ENCODE peak calls at places on chromosomes 13 and 19, in seven cellular contexts. One of them, this sample, is unnamed.

GRCh38 chr19:56111601-56112312 is 9.3 kb downstream of the ZNF787 start:
- DNase-seq in left ventricle myocardium inferior: peak; percentile 53
- DNase-seq in naive thymus-derived CD4-positive, alpha-beta T cell: no peak
- DNase-seq in effector memory CD4-positive, alpha-beta T cell: no peak
- DNase-seq in adrenal gland: peak; percentile 73
- DNase-seq in H9: no peak
- DNase-seq in thoracic aorta: no peak
- DNase-seq in this sample: no peak

GRCh38 chr19:7349961-7350711 is 1.4 kb downstream of the ARHGEF18 start:
- DNase-seq in effector memory CD4-positive, alpha-beta T cell: peak; percentile 39
- DNase-seq in naive thymus-derived CD4-positive, alpha-beta T cell: peak; percentile 31
- DNase-seq in adrenal gland: peak; percentile 10
- DNase-seq in H9: no peak
- DNase-seq in thoracic aorta: no peak
- DNase-seq in left ventricle myocardium inferior: no peak
- DNase-seq in this sample: peak; percentile 91

GRCh38 chr19:4600893-4601292 is 38.4 kb upstream of the TNFAIP8L1 start:
- DNase-seq in adrenal gland: no peak
- DNase-seq in thoracic aorta: no peak
- DNase-seq in effector memory CD4-positive, alpha-beta T cell: no peak
- DNase-seq in H9: no peak
- DNase-seq in left ventricle myocardium inferior: no peak
- DNase-seq in naive thymus-derived CD4-positive, alpha-beta T cell: no peak
- DNase-seq in this sample: no peak

GRCh38 chr19:47272448-47273312 is 2.0 kb upstream of the INAFM1 start:
- DNase-seq in thoracic aorta: peak; percentile 33
- DNase-seq in effector memory CD4-positive, alpha-beta T cell: no peak
- DNase-seq in H9: no peak
- DNase-seq in left ventricle myocardium inferior: peak; percentile 52
- DNase-seq in naive thymus-derived CD4-positive, alpha-beta T cell: no peak
- DNase-seq in adrenal gland: peak; percentile 83
- DNase-seq in this sample: no peak

GRCh38 chr19:7013678-7014077 is 7.6 kb downstream of the MBD3L2B start:
- DNase-seq in effector memory CD4-positive, alpha-beta T cell: no peak
- DNase-seq in left ventricle myocardium inferior: no peak
- DNase-seq in thoracic aorta: no peak
- DNase-seq in naive thymus-derived CD4-positive, alpha-beta T cell: no peak
- DNase-seq in adrenal gland: no peak
- DNase-seq in H9: no peak
- DNase-seq in this sample: no peak

GRCh38 chr19:31745731-31746130 is 396.5 kb upstream of the TSHZ3 start:
- DNase-seq in thoracic aorta: no peak
- DNase-seq in H9: no peak
- DNase-seq in adrenal gland: no peak
- DNase-seq in effector memory CD4-positive, alpha-beta T cell: no peak
- DNase-seq in left ventricle myocardium inferior: no peak
- DNase-seq in naive thymus-derived CD4-positive, alpha-beta T cell: no peak
- DNase-seq in this sample: no peak

GRCh38 chr19:7605490-7606222 is 10.0 kb downstream of the CAMSAP3 start:
- DNase-seq in effector memory CD4-positive, alpha-beta T cell: no peak
- DNase-seq in adrenal gland: no peak
- DNase-seq in left ventricle myocardium inferior: no peak
- DNase-seq in thoracic aorta: no peak
- DNase-seq in H9: peak; percentile 84
- DNase-seq in naive thymus-derived CD4-positive, alpha-beta T cell: no peak
- DNase-seq in this sample: peak; percentile 46

GRCh38 chr13:93305886-93306285 is 79.3 kb downstream of the GPC6 start:
- DNase-seq in thoracic aorta: no peak
- DNase-seq in naive thymus-derived CD4-positive, alpha-beta T cell: no peak
- DNase-seq in H9: no peak
- DNase-seq in left ventricle myocardium inferior: no peak
- DNase-seq in effector memory CD4-positive, alpha-beta T cell: no peak
- DNase-seq in adrenal gland: no peak
- DNase-seq in this sample: no peak

GRCh38 chr13:22837980-22838615 is 342.7 kb upstream of the SGCG start:
- DNase-seq in thoracic aorta: no peak
- DNase-seq in left ventricle myocardium inferior: no peak
- DNase-seq in naive thymus-derived CD4-positive, alpha-beta T cell: no peak
- DNase-seq in effector memory CD4-positive, alpha-beta T cell: no peak
- DNase-seq in adrenal gland: no peak
- DNase-seq in H9: no peak
- DNase-seq in this sample: no peak

GRCh38 chr13:31067416-31068118 is 94.1 kb downstream of the HSPH1 start:
- DNase-seq in H9: no peak
- DNase-seq in effector memory CD4-positive, alpha-beta T cell: no peak
- DNase-seq in left ventricle myocardium inferior: no peak
- DNase-seq in adrenal gland: no peak
- DNase-seq in thoracic aorta: no peak
- DNase-seq in naive thymus-derived CD4-positive, alpha-beta T cell: no peak
- DNase-seq in this sample: no peak

GRCh38 chr19:40663712-40664692 is 26.4 kb downstream of the NUMBL start:
- DNase-seq in naive thymus-derived CD4-positive, alpha-beta T cell: peak; percentile 36
- DNase-seq in effector memory CD4-positive, alpha-beta T cell: no peak
- DNase-seq in thoracic aorta: no peak
- DNase-seq in adrenal gland: no peak
- DNase-seq in left ventricle myocardium inferior: peak; percentile 17
- DNase-seq in H9: no peak
- DNase-seq in this sample: no peak

GRCh38 chr19:34712606-34713261 is 21.3 kb upstream of the ZNF181 start:
- DNase-seq in effector memory CD4-positive, alpha-beta T cell: peak; percentile 55
- DNase-seq in adrenal gland: peak; percentile 53
- DNase-seq in H9: peak; percentile 61
- DNase-seq in thoracic aorta: no peak
- DNase-seq in left ventricle myocardium inferior: no peak
- DNase-seq in naive thymus-derived CD4-positive, alpha-beta T cell: peak; percentile 41
- DNase-seq in this sample: peak; percentile 59

GRCh38 chr13:65054277-65054676 is 2175.9 kb downstream of the PCDH9 start:
- DNase-seq in effector memory CD4-positive, alpha-beta T cell: no peak
- DNase-seq in left ventricle myocardium inferior: no peak
- DNase-seq in H9: no peak
- DNase-seq in naive thymus-derived CD4-positive, alpha-beta T cell: no peak
- DNase-seq in thoracic aorta: no peak
- DNase-seq in adrenal gland: no peak
- DNase-seq in this sample: no peak

DNA sequence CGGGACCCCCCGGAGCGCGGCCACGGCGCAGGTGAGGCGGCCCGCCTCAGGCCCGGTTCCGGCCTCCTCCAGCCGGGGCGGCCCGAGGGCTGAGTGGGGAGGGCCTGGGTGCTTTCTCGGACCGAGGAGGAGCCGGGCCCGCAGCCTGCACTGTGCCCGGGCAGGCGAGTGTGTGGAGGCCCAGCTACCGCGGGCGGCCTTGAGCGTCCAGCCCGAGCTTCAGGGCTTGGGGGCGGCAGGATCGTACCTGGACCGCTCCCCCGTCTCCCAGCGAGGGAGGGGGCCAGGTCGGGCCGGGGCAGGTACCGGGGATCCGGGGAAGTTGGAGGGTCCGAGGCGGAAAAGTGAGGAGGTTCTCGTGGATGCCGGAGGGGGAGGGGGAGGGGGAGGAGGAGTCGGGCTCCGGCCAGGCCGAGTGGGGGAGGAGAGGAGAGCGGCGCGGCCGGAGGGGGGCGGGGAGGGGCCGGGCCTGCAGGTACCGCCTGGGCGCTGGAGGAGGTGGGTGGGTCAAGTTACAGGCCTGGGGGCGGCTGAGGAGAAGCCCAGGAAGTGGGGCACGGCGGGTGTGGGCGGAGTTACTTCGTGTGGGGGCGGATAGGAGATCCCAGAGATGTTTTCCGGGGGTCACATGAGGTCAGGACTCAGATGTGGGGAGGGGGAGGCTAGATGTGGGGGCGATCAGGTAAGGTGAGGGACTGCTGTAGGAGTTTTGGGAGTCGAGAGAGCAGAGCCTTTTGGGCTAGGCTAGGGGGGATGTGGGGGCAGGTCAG is 545 bp downstream of the NACC1 start:
- DNase-seq in naive thymus-derived CD4-positive, alpha-beta T cell: peak; percentile 68
- DNase-seq in H9: peak; percentile 96
- DNase-seq in adrenal gland: peak; percentile 47
- DNase-seq in thoracic aorta: no peak
- DNase-seq in effector memory CD4-positive, alpha-beta T cell: peak; percentile 28
- DNase-seq in left ventricle myocardium inferior: peak; percentile 43
- DNase-seq in this sample: peak; percentile 78
- H3K4me1 ChIP-seq in naive thymus-derived CD4-positive, alpha-beta T cell: peaks cover 30% of the 10 kb centered on the region
- H3K4me1 ChIP-seq in H9: peaks cover 11% of the 10 kb centered on the region
- H3K4me1 ChIP-seq in adrenal gland: peaks cover 32% of the 10 kb centered on the region
- H3K4me1 ChIP-seq in thoracic aorta: peaks cover 44% of the 10 kb centered on the region
- H3K4me1 ChIP-seq in effector memory CD4-positive, alpha-beta T cell: peaks cover 36% of the 10 kb centered on the region
- H3K4me1 ChIP-seq in left ventricle myocardium inferior: peaks cover 58% of the 10 kb centered on the region
- H3K4me1 ChIP-seq in this sample: peaks cover 51% of the 10 kb centered on the region

GRCh38 chr13:51731759-51732158 is 72.2 kb downstream of the DHRS12 start:
- DNase-seq in effector memory CD4-positive, alpha-beta T cell: no peak
- DNase-seq in naive thymus-derived CD4-positive, alpha-beta T cell: no peak
- DNase-seq in H9: no peak
- DNase-seq in thoracic aorta: no peak
- DNase-seq in left ventricle myocardium inferior: no peak
- DNase-seq in adrenal gland: no peak
- DNase-seq in this sample: no peak
- H3K4me1 ChIP-seq in effector memory CD4-positive, alpha-beta T cell: peaks cover 11% of the 10 kb centered on the region
- H3K4me1 ChIP-seq in naive thymus-derived CD4-positive, alpha-beta T cell: no peaks in the 10 kb centered on the region
- H3K4me1 ChIP-seq in H9: no peaks in the 10 kb centered on the region
- H3K4me1 ChIP-seq in thoracic aorta: peaks cover 53% of the 10 kb centered on the region
- H3K4me1 ChIP-seq in left ventricle myocardium inferior: peaks cover 34% of the 10 kb centered on the region
- H3K4me1 ChIP-seq in adrenal gland: peaks cover 24% of the 10 kb centered on the region
- H3K4me1 ChIP-seq in this sample: no peaks in the 10 kb centered on the region

GRCh38 chr13:59447031-59447430 is 716.7 kb downstream of the DIAPH3 start:
- DNase-seq in thoracic aorta: no peak
- DNase-seq in left ventricle myocardium inferior: no peak
- DNase-seq in effector memory CD4-positive, alpha-beta T cell: no peak
- DNase-seq in H9: no peak
- DNase-seq in adrenal gland: no peak
- DNase-seq in naive thymus-derived CD4-positive, alpha-beta T cell: no peak
- DNase-seq in this sample: no peak

GRCh38 chr13:59444210-59444857 is 719.4 kb downstream of the DIAPH3 start:
- DNase-seq in effector memory CD4-positive, alpha-beta T cell: no peak
- DNase-seq in thoracic aorta: no peak
- DNase-seq in adrenal gland: no peak
- DNase-seq in H9: no peak
- DNase-seq in naive thymus-derived CD4-positive, alpha-beta T cell: no peak
- DNase-seq in left ventricle myocardium inferior: no peak
- DNase-seq in this sample: no peak

GRCh38 chr13:59445812-59446211 is 717.9 kb downstream of the DIAPH3 start:
- DNase-seq in H9: no peak
- DNase-seq in naive thymus-derived CD4-positive, alpha-beta T cell: no peak
- DNase-seq in adrenal gland: no peak
- DNase-seq in thoracic aorta: no peak
- DNase-seq in left ventricle myocardium inferior: no peak
- DNase-seq in effector memory CD4-positive, alpha-beta T cell: no peak
- DNase-seq in this sample: no peak

GRCh38 chr13:59447846-59448620 is 715.7 kb downstream of the DIAPH3 start:
- DNase-seq in thoracic aorta: no peak
- DNase-seq in adrenal gland: no peak
- DNase-seq in naive thymus-derived CD4-positive, alpha-beta T cell: no peak
- DNase-seq in left ventricle myocardium inferior: no peak
- DNase-seq in H9: peak; percentile 73
- DNase-seq in effector memory CD4-positive, alpha-beta T cell: no peak
- DNase-seq in this sample: no peak

GRCh38 chr13:59446391-59446790 is 717.3 kb downstream of the DIAPH3 start:
- DNase-seq in effector memory CD4-positive, alpha-beta T cell: no peak
- DNase-seq in thoracic aorta: no peak
- DNase-seq in naive thymus-derived CD4-positive, alpha-beta T cell: no peak
- DNase-seq in adrenal gland: no peak
- DNase-seq in left ventricle myocardium inferior: no peak
- DNase-seq in H9: no peak
- DNase-seq in this sample: no peak
- H3K4me1 ChIP-seq in effector memory CD4-positive, alpha-beta T cell: no peaks in the 10 kb centered on the region
- H3K4me1 ChIP-seq in thoracic aorta: no peaks in the 10 kb centered on the region
- H3K4me1 ChIP-seq in naive thymus-derived CD4-positive, alpha-beta T cell: no peaks in the 10 kb centered on the region
- H3K4me1 ChIP-seq in adrenal gland: no peaks in the 10 kb centered on the region
- H3K4me1 ChIP-seq in left ventricle myocardium inferior: peaks cover 5% of the 10 kb centered on the region
- H3K4me1 ChIP-seq in H9: peaks cover 20% of the 10 kb centered on the region
- H3K4me1 ChIP-seq in this sample: no peaks in the 10 kb centered on the region

GRCh38 chr19:10737680-10738079 is 19.8 kb downstream of the DNM2 start:
- DNase-seq in effector memory CD4-positive, alpha-beta T cell: no peak
- DNase-seq in adrenal gland: no peak
- DNase-seq in naive thymus-derived CD4-positive, alpha-beta T cell: no peak
- DNase-seq in H9: no peak
- DNase-seq in thoracic aorta: no peak
- DNase-seq in left ventricle myocardium inferior: no peak
- DNase-seq in this sample: no peak
- H3K4me1 ChIP-seq in effector memory CD4-positive, alpha-beta T cell: peaks cover 4% of the 10 kb centered on the region
- H3K4me1 ChIP-seq in adrenal gland: peaks cover 8% of the 10 kb centered on the region
- H3K4me1 ChIP-seq in naive thymus-derived CD4-positive, alpha-beta T cell: no peaks in the 10 kb centered on the region
- H3K4me1 ChIP-seq in H9: no peaks in the 10 kb centered on the region
- H3K4me1 ChIP-seq in thoracic aorta: peaks cover 36% of the 10 kb centered on the region
- H3K4me1 ChIP-seq in left ventricle myocardium inferior: peaks cover 69% of the 10 kb centered on the region
- H3K4me1 ChIP-seq in this sample: no peaks in the 10 kb centered on the region

DNA sequence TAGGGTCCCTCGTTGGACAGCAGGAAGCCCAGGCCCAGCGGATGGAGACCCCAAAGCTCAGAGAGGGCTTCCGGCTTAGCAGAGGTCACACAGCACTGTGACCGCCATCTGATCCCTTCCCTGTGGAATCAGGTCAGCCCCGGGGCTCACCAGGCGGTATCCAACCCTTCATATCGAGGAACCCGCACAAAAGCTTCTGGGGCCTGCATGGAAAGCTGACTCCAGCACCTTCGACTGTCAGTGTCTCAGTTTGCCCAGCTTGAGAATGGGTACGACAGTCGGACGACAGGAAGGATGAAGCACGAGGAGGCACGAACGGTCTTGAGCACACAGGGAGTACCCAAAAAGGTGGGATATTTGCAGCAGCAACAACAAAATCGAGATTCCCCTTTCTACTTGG is 2.6 kb downstream of the TLE5 start:
- DNase-seq in naive thymus-derived CD4-positive, alpha-beta T cell: no peak
- DNase-seq in left ventricle myocardium inferior: no peak
- DNase-seq in thoracic aorta: no peak
- DNase-seq in H9: no peak
- DNase-seq in effector memory CD4-positive, alpha-beta T cell: no peak
- DNase-seq in adrenal gland: no peak
- DNase-seq in this sample: no peak
- H3K4me1 ChIP-seq in naive thymus-derived CD4-positive, alpha-beta T cell: peaks cover 24% of the 10 kb centered on the region
- H3K4me1 ChIP-seq in left ventricle myocardium inferior: peaks cover 75% of the 10 kb centered on the region
- H3K4me1 ChIP-seq in thoracic aorta: peaks cover 43% of the 10 kb centered on the region
- H3K4me1 ChIP-seq in H9: no peaks in the 10 kb centered on the region
- H3K4me1 ChIP-seq in effector memory CD4-positive, alpha-beta T cell: peaks cover 42% of the 10 kb centered on the region
- H3K4me1 ChIP-seq in adrenal gland: peaks cover 49% of the 10 kb centered on the region
- H3K4me1 ChIP-seq in this sample: peaks cover 46% of the 10 kb centered on the region